ENCODE peak calls at places on chromosome 16, in six cellular contexts. One of them, this sample, is unnamed.

GRCh38 chr16:4147236-4147635 is 31.0 kb upstream of the ADCY9 start:
- DNase-seq in neural progenitor cell: no peak
- DNase-seq in IMR-90: no peak
- DNase-seq in CD4-positive, alpha-beta memory T cell: no peak
- DNase-seq in stomach: no peak
- DNase-seq in endodermal cell: no peak
- DNase-seq in this sample: no peak

GRCh38 chr16:17375388-17376304 is 95.1 kb downstream of the XYLT1 start:
- DNase-seq in neural progenitor cell: no peak
- DNase-seq in IMR-90: no peak
- DNase-seq in CD4-positive, alpha-beta memory T cell: no peak
- DNase-seq in stomach: peak
- DNase-seq in endodermal cell: no peak
- DNase-seq in this sample: no peak

GRCh38 chr16:73711441-73712080 is 585.1 kb upstream of the PSMD7 start:
- DNase-seq in neural progenitor cell: no peak
- DNase-seq in IMR-90: no peak
- DNase-seq in CD4-positive, alpha-beta memory T cell: no peak
- DNase-seq in stomach: no peak
- DNase-seq in endodermal cell: peak
- DNase-seq in this sample: no peak

GRCh38 chr16:22313876-22314470 is 16.8 kb downstream of the POLR3E start:
- DNase-seq in neural progenitor cell: no peak
- DNase-seq in IMR-90: no peak
- DNase-seq in CD4-positive, alpha-beta memory T cell: no peak
- DNase-seq in stomach: peak
- DNase-seq in endodermal cell: peak
- DNase-seq in this sample: no peak

GRCh38 chr16:86298166-86299131 is 211.9 kb upstream of the FOXF1 start:
- DNase-seq in neural progenitor cell: peak
- DNase-seq in IMR-90: peak
- DNase-seq in CD4-positive, alpha-beta memory T cell: no peak
- DNase-seq in stomach: no peak
- DNase-seq in endodermal cell: no peak
- DNase-seq in this sample: no peak

GRCh38 chr16:67926181-67926742 is 5.4 kb downstream of the CTRL start:
- DNase-seq in neural progenitor cell: no peak
- DNase-seq in IMR-90: peak
- DNase-seq in CD4-positive, alpha-beta memory T cell: no peak
- DNase-seq in stomach: peak
- DNase-seq in endodermal cell: peak
- DNase-seq in this sample: peak

GRCh38 chr16:80932725-80933124 is 74.0 kb downstream of the CMC2 start:
- DNase-seq in neural progenitor cell: no peak
- DNase-seq in IMR-90: peak
- DNase-seq in CD4-positive, alpha-beta memory T cell: no peak
- DNase-seq in stomach: peak
- DNase-seq in endodermal cell: no peak
- DNase-seq in this sample: no peak

GRCh38 chr16:17313085-17313611 is 157.6 kb downstream of the XYLT1 start:
- DNase-seq in neural progenitor cell: no peak
- DNase-seq in IMR-90: peak
- DNase-seq in CD4-positive, alpha-beta memory T cell: no peak
- DNase-seq in stomach: no peak
- DNase-seq in endodermal cell: no peak
- DNase-seq in this sample: peak

DNA sequence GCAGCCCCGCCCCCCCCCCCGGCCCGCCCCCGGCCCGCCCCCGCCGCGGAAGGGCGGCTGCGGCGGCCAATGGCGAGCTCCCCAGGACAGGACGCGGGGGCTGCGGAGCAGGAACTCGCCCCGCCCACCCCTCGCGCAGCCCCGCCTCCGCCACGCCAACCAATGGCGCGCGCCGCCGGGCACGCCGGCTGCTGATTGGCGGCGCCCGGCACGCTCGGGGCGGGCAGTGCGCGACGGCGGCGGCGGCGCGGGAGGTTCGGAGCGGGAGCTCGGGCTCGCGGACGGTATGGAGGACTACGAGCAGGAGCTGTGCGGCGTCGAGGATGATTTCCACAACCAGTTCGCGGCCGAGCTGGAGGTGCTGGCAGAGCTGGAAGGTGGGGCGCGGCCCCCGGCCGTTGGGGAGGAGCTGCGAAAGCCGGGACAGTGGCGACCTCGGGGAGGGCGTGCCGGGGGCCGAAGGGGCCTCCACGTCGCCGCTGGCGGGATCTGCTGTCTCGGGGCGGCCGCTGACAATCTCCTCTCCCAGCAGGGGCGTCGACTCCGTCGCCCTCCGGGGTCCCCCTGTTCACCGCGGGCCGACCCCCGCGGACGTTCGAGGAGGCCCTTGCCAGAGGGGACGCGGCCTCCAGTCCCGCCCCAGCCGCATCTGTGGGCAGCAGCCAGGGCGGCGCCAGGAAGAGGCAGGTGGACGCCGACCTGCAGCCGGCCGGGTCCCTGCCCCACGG is at the start of gene CHTF18:
- DNase-seq in neural progenitor cell: peak
- DNase-seq in IMR-90: peak
- DNase-seq in CD4-positive, alpha-beta memory T cell: peak
- DNase-seq in stomach: peak
- DNase-seq in endodermal cell: peak
- DNase-seq in this sample: peak
- H3K27ac ChIP-seq in neural progenitor cell: no peak
- H3K27ac ChIP-seq in IMR-90: peak
- H3K27ac ChIP-seq in CD4-positive, alpha-beta memory T cell: peak
- H3K27ac ChIP-seq in stomach: peak
- H3K27ac ChIP-seq in endodermal cell: no peak
- H3K27ac ChIP-seq in this sample: peak

DNA sequence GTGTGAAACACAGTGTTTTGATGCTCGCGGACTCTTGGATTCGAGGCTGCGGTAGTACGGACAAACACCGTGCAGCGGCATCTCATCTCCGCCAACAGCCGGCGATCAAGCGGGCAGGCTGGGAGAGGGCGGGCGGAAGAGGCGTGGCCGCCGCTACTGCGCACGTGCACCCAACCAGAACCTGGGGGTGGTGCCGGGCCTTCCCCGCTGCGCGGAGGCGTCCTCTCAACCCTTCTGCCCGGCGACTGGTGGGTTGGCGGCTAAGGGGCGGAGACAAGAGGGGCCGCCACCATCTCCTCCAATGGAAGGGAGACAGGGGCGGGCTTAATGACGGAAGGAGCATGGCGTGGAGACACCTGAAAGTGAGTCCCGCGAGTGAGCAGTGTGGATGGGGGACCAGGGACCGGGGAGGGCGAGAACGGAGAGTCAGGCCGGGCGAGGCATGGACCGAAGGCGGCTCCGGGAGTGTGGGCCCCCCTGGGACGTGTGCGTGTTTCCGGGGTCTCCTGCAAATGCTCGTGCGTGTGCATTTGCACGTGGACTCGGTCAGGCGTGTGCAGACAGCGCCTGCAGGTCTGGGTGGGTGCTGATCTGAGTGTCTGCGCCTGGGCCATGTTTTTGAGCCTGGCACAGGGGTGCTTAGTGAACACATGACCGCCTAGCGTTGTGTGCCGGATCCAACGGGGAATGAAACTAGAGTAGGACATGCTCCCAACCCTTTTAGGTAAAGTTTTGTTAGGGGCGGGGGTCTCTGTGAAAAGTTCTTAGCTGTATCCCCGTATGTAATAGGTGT is at the start of gene DHODH:
- DNase-seq in neural progenitor cell: peak
- DNase-seq in IMR-90: peak
- DNase-seq in CD4-positive, alpha-beta memory T cell: peak
- DNase-seq in stomach: peak
- DNase-seq in endodermal cell: peak
- DNase-seq in this sample: peak
- H3K27ac ChIP-seq in neural progenitor cell: no peak
- H3K27ac ChIP-seq in IMR-90: no peak
- H3K27ac ChIP-seq in CD4-positive, alpha-beta memory T cell: peak
- H3K27ac ChIP-seq in stomach: peak
- H3K27ac ChIP-seq in endodermal cell: no peak
- H3K27ac ChIP-seq in this sample: peak

GRCh38 chr16:30085247-30085646 is 6.5 kb downstream of the TBX6 start:
- DNase-seq in neural progenitor cell: no peak
- DNase-seq in IMR-90: no peak
- DNase-seq in CD4-positive, alpha-beta memory T cell: no peak
- DNase-seq in stomach: no peak
- DNase-seq in endodermal cell: no peak
- DNase-seq in this sample: no peak
- H3K27ac ChIP-seq in neural progenitor cell: no peak
- H3K27ac ChIP-seq in IMR-90: no peak
- H3K27ac ChIP-seq in CD4-positive, alpha-beta memory T cell: no peak
- H3K27ac ChIP-seq in stomach: peak
- H3K27ac ChIP-seq in endodermal cell: no peak
- H3K27ac ChIP-seq in this sample: no peak

DNA sequence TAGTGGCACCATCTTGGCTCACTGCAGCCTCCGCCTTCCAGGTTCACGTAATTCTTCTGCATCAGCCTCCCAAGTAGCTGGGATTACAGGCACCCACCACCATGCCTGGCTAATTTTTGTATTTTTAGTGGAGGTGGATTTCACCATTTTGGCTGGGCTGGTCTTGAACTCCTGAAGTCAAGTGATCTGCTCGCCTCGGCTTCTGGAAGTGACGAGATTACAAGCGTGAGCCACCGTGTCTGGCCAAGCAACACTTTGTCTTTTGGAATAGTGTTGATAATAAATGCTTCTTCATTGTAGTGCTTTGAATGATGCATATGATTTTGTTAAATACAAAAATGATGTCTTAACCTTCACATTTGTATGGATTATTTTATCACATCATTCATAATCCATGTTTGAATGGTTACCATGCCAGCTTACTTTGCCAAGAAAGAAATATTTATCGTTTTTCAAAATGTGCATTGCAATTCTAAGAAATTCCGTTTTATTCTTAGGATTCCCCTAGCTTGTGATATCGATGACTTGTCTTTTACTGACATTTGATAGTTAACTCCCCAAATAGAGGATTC is 29.1 kb downstream of the USP10 start:
- DNase-seq in neural progenitor cell: no peak
- DNase-seq in IMR-90: no peak
- DNase-seq in CD4-positive, alpha-beta memory T cell: no peak
- DNase-seq in stomach: no peak
- DNase-seq in endodermal cell: no peak
- DNase-seq in this sample: no peak
- H3K27ac ChIP-seq in neural progenitor cell: no peak
- H3K27ac ChIP-seq in IMR-90: peak
- H3K27ac ChIP-seq in CD4-positive, alpha-beta memory T cell: no peak
- H3K27ac ChIP-seq in stomach: no peak
- H3K27ac ChIP-seq in endodermal cell: no peak
- H3K27ac ChIP-seq in this sample: no peak

GRCh38 chr16:1422076-1422475 is 1.5 kb upstream of the UQCC4 start:
- DNase-seq in neural progenitor cell: no peak
- DNase-seq in IMR-90: no peak
- DNase-seq in CD4-positive, alpha-beta memory T cell: no peak
- DNase-seq in stomach: no peak
- DNase-seq in endodermal cell: no peak
- DNase-seq in this sample: no peak

GRCh38 chr16:1416521-1416941 is 2.0 kb upstream of the UNKL start:
- DNase-seq in neural progenitor cell: no peak
- DNase-seq in IMR-90: no peak
- DNase-seq in CD4-positive, alpha-beta memory T cell: no peak
- DNase-seq in stomach: no peak
- DNase-seq in endodermal cell: no peak
- DNase-seq in this sample: no peak

GRCh38 chr16:1424028-1424427 is 3.5 kb upstream of the UQCC4 start:
- DNase-seq in neural progenitor cell: no peak
- DNase-seq in IMR-90: no peak
- DNase-seq in CD4-positive, alpha-beta memory T cell: no peak
- DNase-seq in stomach: no peak
- DNase-seq in endodermal cell: no peak
- DNase-seq in this sample: no peak

GRCh38 chr16:1420540-1421205 is at the start of gene UQCC4:
- DNase-seq in neural progenitor cell: peak
- DNase-seq in IMR-90: peak
- DNase-seq in CD4-positive, alpha-beta memory T cell: peak
- DNase-seq in stomach: peak
- DNase-seq in endodermal cell: peak
- DNase-seq in this sample: peak

DNA sequence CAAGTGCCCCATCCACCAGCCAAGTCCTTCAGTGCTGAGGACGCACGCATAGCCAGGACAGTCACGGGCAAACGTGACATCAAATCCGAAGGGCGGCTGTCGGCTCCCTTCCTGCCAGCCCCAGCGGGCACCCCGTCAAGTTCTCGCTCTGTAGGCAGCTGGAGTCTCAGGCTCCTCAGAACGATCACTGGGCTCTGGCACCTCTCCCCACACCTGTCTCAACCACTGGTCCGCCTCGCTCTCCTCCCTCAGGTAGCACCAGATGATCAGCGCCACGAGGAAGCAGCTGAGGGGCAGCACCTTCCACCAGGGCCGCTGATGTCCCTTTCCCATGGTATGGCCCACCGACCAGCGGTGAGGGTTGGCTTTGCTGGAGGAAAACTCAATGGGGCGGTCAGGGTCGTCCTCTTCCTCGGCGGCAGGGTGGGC is 422 bp downstream of the UQCC4 start:
- DNase-seq in neural progenitor cell: no peak
- DNase-seq in IMR-90: no peak
- DNase-seq in CD4-positive, alpha-beta memory T cell: no peak
- DNase-seq in stomach: no peak
- DNase-seq in endodermal cell: no peak
- DNase-seq in this sample: no peak
- H3K27ac ChIP-seq in neural progenitor cell: no peak
- H3K27ac ChIP-seq in IMR-90: peak
- H3K27ac ChIP-seq in CD4-positive, alpha-beta memory T cell: peak
- H3K27ac ChIP-seq in stomach: peak
- H3K27ac ChIP-seq in endodermal cell: no peak
- H3K27ac ChIP-seq in this sample: peak

DNA sequence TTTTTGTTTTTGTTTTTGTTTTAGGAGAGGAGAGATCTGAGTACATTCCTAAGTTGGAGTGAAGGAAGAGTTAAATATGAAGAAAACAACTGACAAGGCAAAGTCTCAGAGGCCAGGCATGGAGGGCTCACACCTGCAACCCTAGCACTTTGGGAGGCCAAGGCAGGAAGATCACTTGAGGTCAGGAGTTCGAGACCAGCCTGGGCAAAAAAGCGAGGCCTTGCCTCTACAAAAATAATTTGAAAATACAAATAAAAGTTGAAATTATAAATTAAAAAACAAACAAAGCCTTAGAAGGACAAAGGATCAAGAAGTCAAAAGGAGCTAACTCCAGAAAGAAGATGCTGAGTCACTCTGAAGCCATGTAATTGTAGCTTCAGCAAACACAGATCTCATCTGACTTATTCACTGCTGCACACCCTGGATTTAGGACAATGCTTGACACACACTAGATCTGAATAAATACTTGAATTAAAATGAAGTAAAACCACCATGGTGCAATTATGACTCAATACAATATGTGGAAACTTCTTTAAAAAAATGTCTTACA is 9.1 kb downstream of the CEP20 start:
- DNase-seq in neural progenitor cell: no peak
- DNase-seq in IMR-90: peak
- DNase-seq in CD4-positive, alpha-beta memory T cell: no peak
- DNase-seq in stomach: no peak
- DNase-seq in endodermal cell: no peak
- DNase-seq in this sample: no peak
- H3K27ac ChIP-seq in neural progenitor cell: no peak
- H3K27ac ChIP-seq in IMR-90: peak
- H3K27ac ChIP-seq in CD4-positive, alpha-beta memory T cell: no peak
- H3K27ac ChIP-seq in stomach: peak
- H3K27ac ChIP-seq in endodermal cell: no peak
- H3K27ac ChIP-seq in this sample: no peak